ENCODE peak calls at places on chromosome 12, in four cellular contexts. One of them, this sample, is unnamed.

GRCh38 chr12:129607293-129607692 is 296.5 kb downstream of the TMEM132D start:
- DNase-seq in IMR-90: no peak
- DNase-seq in neuronal stem cell: peak; percentile 71
- DNase-seq in mesendoderm: peak; percentile 69
- DNase-seq in this sample: no peak

GRCh38 chr12:69015831-69016230 is 82.9 kb upstream of the CPM start:
- DNase-seq in IMR-90: no peak
- DNase-seq in neuronal stem cell: no peak
- DNase-seq in mesendoderm: no peak
- DNase-seq in this sample: peak; percentile 56

GRCh38 chr12:127411141-127411915 is 855.6 kb upstream of the TMEM132C start:
- DNase-seq in IMR-90: no peak
- DNase-seq in neuronal stem cell: no peak
- DNase-seq in mesendoderm: no peak
- DNase-seq in this sample: no peak

GRCh38 chr12:124463341-124463861 is 104.0 kb downstream of the NCOR2 start:
- DNase-seq in IMR-90: no peak
- DNase-seq in neuronal stem cell: peak; percentile 61
- DNase-seq in mesendoderm: no peak
- DNase-seq in this sample: no peak

GRCh38 chr12:113942209-113942608 is 23.9 kb downstream of the RBM19 start:
- DNase-seq in IMR-90: no peak
- DNase-seq in neuronal stem cell: no peak
- DNase-seq in mesendoderm: no peak
- DNase-seq in this sample: no peak

GRCh38 chr12:108289342-108290131 is 49.6 kb downstream of the CMKLR1 start:
- DNase-seq in IMR-90: no peak
- DNase-seq in neuronal stem cell: no peak
- DNase-seq in mesendoderm: no peak
- DNase-seq in this sample: no peak

GRCh38 chr12:11150832-11151231 is 16.4 kb upstream of the TAS2R30 start:
- DNase-seq in IMR-90: no peak
- DNase-seq in neuronal stem cell: no peak
- DNase-seq in mesendoderm: no peak
- DNase-seq in this sample: no peak

GRCh38 chr12:76023069-76023690 is 8.4 kb downstream of the PHLDA1 start:
- DNase-seq in IMR-90: no peak
- DNase-seq in neuronal stem cell: no peak
- DNase-seq in mesendoderm: no peak
- DNase-seq in this sample: no peak

GRCh38 chr12:75349946-75350345 is 15.5 kb downstream of the GLIPR1L1 start:
- DNase-seq in IMR-90: no peak
- DNase-seq in neuronal stem cell: no peak
- DNase-seq in mesendoderm: peak; percentile 42
- DNase-seq in this sample: no peak

GRCh38 chr12:45912774-45913173 is 77.6 kb downstream of the SCAF11 start:
- DNase-seq in IMR-90: no peak
- DNase-seq in neuronal stem cell: no peak
- DNase-seq in mesendoderm: no peak
- DNase-seq in this sample: no peak

GRCh38 chr12:65607271-65607880 is 216.9 kb upstream of the HMGA2 start:
- DNase-seq in IMR-90: no peak
- DNase-seq in neuronal stem cell: no peak
- DNase-seq in mesendoderm: peak; percentile 78
- DNase-seq in this sample: peak; percentile 58

GRCh38 chr12:65611396-65611795 is 212.9 kb upstream of the HMGA2 start:
- DNase-seq in IMR-90: no peak
- DNase-seq in neuronal stem cell: no peak
- DNase-seq in mesendoderm: no peak
- DNase-seq in this sample: peak; percentile 74

GRCh38 chr12:65609359-65609771 is 214.9 kb upstream of the HMGA2 start:
- DNase-seq in IMR-90: peak; percentile 93
- DNase-seq in neuronal stem cell: no peak
- DNase-seq in mesendoderm: peak; percentile 37
- DNase-seq in this sample: no peak

GRCh38 chr12:65606008-65606766 is 218.1 kb upstream of the HMGA2 start:
- DNase-seq in IMR-90: no peak
- DNase-seq in neuronal stem cell: no peak
- DNase-seq in mesendoderm: no peak
- DNase-seq in this sample: no peak

GRCh38 chr12:65608319-65608916 is 215.9 kb upstream of the HMGA2 start:
- DNase-seq in IMR-90: peak; percentile 47
- DNase-seq in neuronal stem cell: no peak
- DNase-seq in mesendoderm: no peak
- DNase-seq in this sample: peak; percentile 42
- H3K4me1 ChIP-seq in IMR-90: peaks cover 13% of the 10 kb centered on the region
- H3K4me1 ChIP-seq in neuronal stem cell: peaks cover 5% of the 10 kb centered on the region
- H3K4me1 ChIP-seq in mesendoderm: no peaks in the 10 kb centered on the region
- H3K4me1 ChIP-seq in this sample: peaks cover 10% of the 10 kb centered on the region

DNA sequence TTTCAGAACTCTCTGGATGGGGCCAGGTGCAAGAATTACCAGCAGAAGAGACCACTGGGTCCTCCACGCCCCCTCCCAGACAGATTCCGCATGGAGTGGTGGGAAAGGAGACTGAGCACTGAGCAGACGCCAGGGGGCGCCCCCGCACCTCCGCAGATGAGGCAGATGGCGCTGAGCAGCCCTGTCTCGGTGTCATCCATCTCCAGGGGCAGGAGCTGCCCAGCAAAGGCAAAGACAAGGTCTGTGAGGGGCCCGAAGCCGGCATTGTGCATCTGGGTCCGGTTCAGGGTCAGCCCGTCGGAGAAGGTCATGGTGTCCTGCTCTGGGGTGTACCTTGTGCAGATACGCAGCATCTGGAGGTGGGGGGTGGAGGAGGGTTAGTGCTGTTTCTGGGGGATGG is 6.3 kb upstream of the ITGB7 start:
- DNase-seq in IMR-90: peak; percentile 70
- DNase-seq in neuronal stem cell: peak; percentile 77
- DNase-seq in mesendoderm: peak; percentile 89
- DNase-seq in this sample: peak; percentile 82
- H3K18ac ChIP-seq in IMR-90: no peak overlapping the region
- H3K18ac ChIP-seq in neuronal stem cell: no peak overlapping the region
- H3K18ac ChIP-seq in mesendoderm: no peak overlapping the region
- H3K18ac ChIP-seq in this sample: no peak overlapping the region

DNA sequence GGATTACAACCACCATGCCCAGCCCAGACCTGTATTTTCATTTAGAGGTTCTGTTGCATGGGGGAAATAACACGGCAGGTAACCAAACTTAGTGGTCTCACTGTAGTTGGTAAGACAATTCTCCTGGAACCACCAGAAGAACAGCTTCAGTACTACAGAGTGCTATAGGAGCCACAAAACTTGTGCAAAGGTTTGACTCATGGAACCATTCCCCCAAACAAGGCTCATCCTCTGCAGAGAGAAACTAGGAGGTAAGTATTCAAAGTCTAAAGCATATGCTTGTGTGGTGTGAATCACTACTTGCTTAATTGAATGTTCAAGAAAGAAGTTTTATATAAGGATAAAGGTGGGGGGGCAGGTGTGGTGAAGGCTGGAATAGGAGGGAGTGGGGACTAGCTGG is 58.7 kb downstream of the GNS start:
- DNase-seq in IMR-90: no peak
- DNase-seq in neuronal stem cell: no peak
- DNase-seq in mesendoderm: no peak
- DNase-seq in this sample: no peak
- H3K4me1 ChIP-seq in IMR-90: no peaks in the 10 kb centered on the region
- H3K4me1 ChIP-seq in neuronal stem cell: peaks cover 3% of the 10 kb centered on the region
- H3K4me1 ChIP-seq in mesendoderm: no peaks in the 10 kb centered on the region
- H3K4me1 ChIP-seq in this sample: no peaks in the 10 kb centered on the region

DNA sequence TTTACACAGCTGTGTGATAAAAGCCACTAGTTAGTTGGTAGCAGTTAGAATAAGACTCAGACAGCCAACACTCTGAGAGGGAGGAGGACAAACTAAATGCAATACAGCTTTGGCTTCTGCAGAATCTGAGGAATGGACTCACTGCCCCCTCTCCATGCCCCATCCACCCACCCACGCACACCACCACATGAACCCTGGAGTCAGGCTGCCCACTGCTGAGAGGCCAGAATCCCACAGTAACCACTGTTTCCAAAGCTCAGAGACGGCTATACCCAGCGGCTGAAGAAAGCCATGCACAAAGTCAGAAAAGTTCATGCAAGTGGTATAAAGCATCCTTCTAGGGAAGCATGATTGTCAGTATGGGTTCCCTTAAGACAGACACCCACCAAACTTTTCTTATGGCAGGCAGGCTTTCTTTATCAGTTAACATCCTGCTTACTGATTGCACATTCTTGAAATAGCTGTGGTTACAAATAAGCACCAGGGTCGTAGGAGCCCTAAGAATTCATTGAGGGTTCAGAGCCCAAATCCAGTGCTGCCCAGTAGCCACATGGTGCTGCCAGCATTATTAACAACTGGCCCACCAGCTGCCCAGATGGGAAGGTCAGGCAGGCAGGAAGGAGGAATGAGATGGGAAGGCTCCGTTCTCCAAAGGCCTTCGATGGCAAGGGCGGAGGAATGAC is 61.5 kb downstream of the NT5DC3 start:
- DNase-seq in IMR-90: peak; percentile 8
- DNase-seq in neuronal stem cell: no peak
- DNase-seq in mesendoderm: peak; percentile 79
- DNase-seq in this sample: no peak
- H3K18ac ChIP-seq in IMR-90: no peak overlapping the region
- H3K18ac ChIP-seq in neuronal stem cell: no peak overlapping the region
- H3K18ac ChIP-seq in mesendoderm: no peak overlapping the region
- H3K18ac ChIP-seq in this sample: peak overlapping the region; percentile 31

GRCh38 chr12:56222531-56222895 is 791 bp upstream of the RNF41 start:
- DNase-seq in IMR-90: no peak
- DNase-seq in neuronal stem cell: no peak
- DNase-seq in mesendoderm: no peak
- DNase-seq in this sample: no peak
- H3K4me1 ChIP-seq in IMR-90: peaks cover 4% of the 10 kb centered on the region
- H3K4me1 ChIP-seq in neuronal stem cell: peaks cover 13% of the 10 kb centered on the region
- H3K4me1 ChIP-seq in mesendoderm: no peaks in the 10 kb centered on the region
- H3K4me1 ChIP-seq in this sample: peaks cover 2% of the 10 kb centered on the region

GRCh38 chr12:120292661-120293531 is at the start of gene RNU4-1:
- DNase-seq in IMR-90: peak; percentile 97
- DNase-seq in neuronal stem cell: peak; percentile 78
- DNase-seq in mesendoderm: peak; percentile 99
- DNase-seq in this sample: peak; percentile 92
- H3K18ac ChIP-seq in IMR-90: peak within 1 kb of the TSS; percentile 98
- H3K18ac ChIP-seq in neuronal stem cell: peak within 1 kb of the TSS; percentile 82
- H3K18ac ChIP-seq in mesendoderm: peak within 1 kb of the TSS; percentile 60
- H3K18ac ChIP-seq in this sample: peak within 1 kb of the TSS; percentile 38

GRCh38 chr12:12996235-12996634 is 3.8 kb downstream of the HEBP1 start:
- DNase-seq in IMR-90: no peak
- DNase-seq in neuronal stem cell: no peak
- DNase-seq in mesendoderm: no peak
- DNase-seq in this sample: no peak

GRCh38 chr12:12999959-13000615 is at the start of gene HEBP1:
- DNase-seq in IMR-90: peak; percentile 84
- DNase-seq in neuronal stem cell: peak; percentile 88
- DNase-seq in mesendoderm: peak; percentile 91
- DNase-seq in this sample: peak; percentile 91

GRCh38 chr12:12999276-12999958 is 648 bp downstream of the HEBP1 start:
- DNase-seq in IMR-90: no peak
- DNase-seq in neuronal stem cell: no peak
- DNase-seq in mesendoderm: no peak
- DNase-seq in this sample: no peak

GRCh38 chr12:12997734-12998133 is 2.3 kb downstream of the HEBP1 start:
- DNase-seq in IMR-90: no peak
- DNase-seq in neuronal stem cell: no peak
- DNase-seq in mesendoderm: no peak
- DNase-seq in this sample: no peak

DNA sequence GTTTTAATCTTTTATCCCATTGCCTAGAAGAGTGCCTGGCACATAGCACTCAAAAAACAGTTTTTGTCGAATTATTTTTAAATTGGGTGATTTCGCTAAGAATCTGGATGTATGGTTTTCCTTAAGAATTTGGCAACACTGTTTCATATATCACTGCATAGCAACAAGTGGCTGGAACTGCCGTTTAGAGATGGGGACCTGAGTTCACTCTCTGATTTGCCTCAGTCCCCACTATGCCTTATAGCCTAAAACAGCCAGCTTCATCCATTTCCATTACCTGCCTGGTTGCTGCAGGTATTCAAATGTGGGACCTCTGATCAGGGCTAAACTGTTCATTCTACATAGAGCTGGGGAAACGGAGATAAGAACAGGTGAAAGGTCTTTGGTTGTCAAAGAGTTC is 1.8 kb downstream of the HEBP1 start:
- DNase-seq in IMR-90: no peak
- DNase-seq in neuronal stem cell: no peak
- DNase-seq in mesendoderm: no peak
- DNase-seq in this sample: no peak
- H3K4me1 ChIP-seq in IMR-90: peaks cover 24% of the 10 kb centered on the region
- H3K4me1 ChIP-seq in neuronal stem cell: peaks cover 4% of the 10 kb centered on the region
- H3K4me1 ChIP-seq in mesendoderm: no peaks in the 10 kb centered on the region
- H3K4me1 ChIP-seq in this sample: peaks cover 26% of the 10 kb centered on the region